ENCODE peak calls at places on chromosomes 5 and 9, in four cellular contexts. M is stomach, G is transverse colon, B is heart left ventricle. X is an unnamed sample.
A peak's percentile ranks its signal among the peaks of the same experiment; 100 is the strongest.

GRCh38 chr5:137752873-137753226 is 1.3 kb downstream of the HNRNPA0 start:
- DNase-seq in B (peak; percentile 20), G (peak; percentile 21), M (peak; percentile 27), X (peak; percentile 30)

GRCh38 chr5:3102531-3102930 is 351.1 kb upstream of the IRX2 start:
- DNase-seq in B (no peak), M (no peak), G (no peak), X (no peak)

GRCh38 chr5:127648997-127649550 is at the start of gene CTXN3:
- DNase-seq in B (no peak), G (no peak), M (no peak), X (no peak)

GRCh38 chr5:168951764-168952163 is 349.2 kb downstream of the SLIT3 start:
- DNase-seq in M (no peak), G (no peak), B (no peak), X (no peak)

GRCh38 chr5:137619191-137619870 is 116.6 kb downstream of the KLHL3 start:
- DNase-seq in M (no peak), B (peak; percentile 76), G (no peak), X (no peak)

GRCh38 chr9:104903609-104904008 is 24.3 kb downstream of the ABCA1 start:
- DNase-seq in G (no peak), M (no peak), B (no peak), X (no peak)

GRCh38 chr9:18394847-18395355 is 79.1 kb upstream of the ADAMTSL1 start:
- DNase-seq in G (no peak), M (no peak), B (no peak), X (no peak)

GRCh38 chr9:126682113-126682810 is 68.5 kb downstream of the LMX1B start:
- DNase-seq in M (no peak), G (no peak), B (no peak), X (no peak)

GRCh38 chr5:64671678-64672077 is 18.6 kb upstream of the SHISAL2B start:
- DNase-seq in M (no peak), B (no peak), G (no peak), X (no peak)

GRCh38 chr9:135326633-135327152 is 152.9 kb upstream of the PPP1R26 start:
- DNase-seq in G (no peak), M (no peak), B (no peak), X (peak; percentile 4)

GRCh38 chr9:79592736-79593493 is 21.1 kb downstream of the TLE4 start:
- DNase-seq in M (no peak), B (no peak), G (no peak), X (no peak)

GRCh38 chr9:130537346-130538050 is 41.9 kb upstream of the FUBP3 start:
- DNase-seq in G (no peak), M (no peak), B (no peak), X (no peak)

GRCh38 chr5:111447099-111447498 is 65.2 kb downstream of the STARD4 start:
- DNase-seq in G (no peak), M (no peak), B (no peak), X (no peak)

GRCh38 chr9:72396247-72397091 is 31.5 kb upstream of the ZFAND5 start:
- DNase-seq in B (no peak), M (no peak), G (no peak), X (no peak)

GRCh38 chr9:36575411-36575882 is 2.8 kb downstream of the MELK start:
- DNase-seq in M (no peak), B (no peak), G (no peak), X (no peak)

GRCh38 chr9:93365427-93366118 is 85.9 kb upstream of the FAM120A start:
- DNase-seq in B (no peak), M (no peak), G (no peak), X (no peak)

GRCh38 chr5:159906957-159907356 is 9.3 kb upstream of the ADRA1B start:
- DNase-seq in G (peak; percentile 67), M (peak; percentile 64), B (no peak), X (no peak)

GRCh38 chr9:81455417-81455816 is 233.9 kb downstream of the TLE1 start:
- DNase-seq in G (no peak), M (no peak), B (no peak), X (no peak)

GRCh38 chr5:116559239-116559638 is 15.4 kb downstream of the SEMA6A start:
- DNase-seq in B (no peak), M (no peak), G (no peak), X (no peak)

GRCh38 chr5:72248352-72249032 is 71.5 kb downstream of the MRPS27 start:
- DNase-seq in G (peak; percentile 14), M (no peak), B (peak; percentile 62), X (no peak)

GRCh38 chr9:2085719-2086515 is 70.8 kb downstream of the SMARCA2 start:
- DNase-seq in G (no peak), B (no peak), M (no peak), X (no peak)

GRCh38 chr5:2750026-2750757 is 1.3 kb downstream of the IRX2 start:
- DNase-seq in G (no peak), B (no peak), M (no peak), X (no peak)

GRCh38 chr9:109253637-109254284 is 67.1 kb downstream of the EPB41L4B start:
- DNase-seq in B (no peak), G (no peak), M (peak; percentile 66), X (peak; percentile 68)

GRCh38 chr9:545480-545879 is 296.0 kb upstream of the DMRT1 start:
- DNase-seq in M (no peak), B (peak; percentile 57), G (no peak), X (no peak)

GRCh38 chr5:115414406-115415142 is 118.1 kb upstream of the CCDC112 start:
- DNase-seq in B (peak; percentile 25), G (peak; percentile 50), M (no peak), X (no peak)

GRCh38 chr9:119088002-119088401 is 281.2 kb downstream of the BRINP1 start:
- DNase-seq in M (no peak), G (no peak), B (no peak), X (no peak)

GRCh38 chr9:96376926-96377874 is 6.3 kb downstream of the SLC35D2 start:
- DNase-seq in G (no peak), M (no peak), B (no peak), X (no peak)

GRCh38 chr9:94213513-94214124 is 45.5 kb upstream of the ZNF169 start:
- DNase-seq in B (peak; percentile 72), G (peak; percentile 76), M (peak; percentile 77), X (peak; percentile 72)

GRCh38 chr5:72166070-72166979 is 59.0 kb downstream of the MAP1B start:
- DNase-seq in G (no peak), M (no peak), B (peak; percentile 60), X (no peak)

GRCh38 chr9:136013524-136014034 is 52.4 kb upstream of the UBAC1 start:
- DNase-seq in B (no peak), M (no peak), G (no peak), X (no peak)

GRCh38 chr9:107295995-107296394 is 12.9 kb downstream of the RAD23B start:
- DNase-seq in B (no peak), M (no peak), G (no peak), X (no peak)

GRCh38 chr9:107504585-107505455 is 15.3 kb upstream of the KLF4 start:
- DNase-seq in G (peak; percentile 49), M (peak; percentile 79), B (no peak), X (no peak)

GRCh38 chr9:37812773-37813379 is 12.3 kb downstream of the DCAF10 start:
- DNase-seq in M (no peak), B (no peak), G (no peak), X (no peak)

DNA sequence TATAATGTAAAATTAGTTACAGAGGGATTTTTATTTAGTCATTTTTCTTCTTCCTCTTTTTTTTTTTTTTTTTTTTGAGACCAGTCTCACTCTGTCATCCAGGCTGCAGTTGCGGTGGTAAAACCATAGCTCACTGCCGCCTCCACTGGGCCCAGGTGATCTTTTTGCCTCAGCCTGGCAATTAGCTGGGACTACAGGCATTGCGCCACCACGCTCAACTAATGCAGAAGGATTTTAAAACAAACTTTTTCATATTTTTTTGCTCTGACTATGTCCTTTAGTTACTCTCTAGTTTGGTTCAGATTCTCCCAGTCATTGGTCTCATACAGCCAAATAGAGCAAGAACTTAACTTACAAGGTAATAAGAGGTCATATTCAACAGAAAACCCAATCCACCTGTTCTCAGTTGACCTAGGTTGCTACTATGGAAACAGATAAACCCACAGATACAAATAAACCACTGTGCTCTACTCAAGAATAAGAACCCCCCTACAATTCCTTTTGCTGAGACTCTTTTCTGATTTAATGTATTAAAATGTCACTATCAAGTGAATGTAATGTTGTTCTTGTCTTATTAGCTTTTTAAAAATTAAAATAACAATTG is 50.1 kb upstream of the TTC39B start:
- DNase-seq in G (peak; percentile 66), B (no peak), M (peak; percentile 28), X (no peak)
- TF ChIP-seq CTCF in G (peak; percentile 52), B (no peak), M (no peak), X (no peak)

GRCh38 chr5:41371741-41372140 is 138.7 kb downstream of the PLCXD3 start:
- DNase-seq in G (no peak), M (no peak), B (no peak), X (no peak)
- H3K4me1 ChIP-seq in G (no peaks in the 10 kb centered on the region), M (no peaks in the 10 kb centered on the region), B (peaks cover 13% of the 10 kb centered on the region), X (no peaks in the 10 kb centered on the region)

GRCh38 chr5:89484962-89485361 is 602.0 kb upstream of the MEF2C start:
- DNase-seq in M (no peak), G (no peak), B (no peak), X (no peak)
- TF ChIP-seq CTCF in M (no peak), G (no peak), B (no peak), X (no peak)

DNA sequence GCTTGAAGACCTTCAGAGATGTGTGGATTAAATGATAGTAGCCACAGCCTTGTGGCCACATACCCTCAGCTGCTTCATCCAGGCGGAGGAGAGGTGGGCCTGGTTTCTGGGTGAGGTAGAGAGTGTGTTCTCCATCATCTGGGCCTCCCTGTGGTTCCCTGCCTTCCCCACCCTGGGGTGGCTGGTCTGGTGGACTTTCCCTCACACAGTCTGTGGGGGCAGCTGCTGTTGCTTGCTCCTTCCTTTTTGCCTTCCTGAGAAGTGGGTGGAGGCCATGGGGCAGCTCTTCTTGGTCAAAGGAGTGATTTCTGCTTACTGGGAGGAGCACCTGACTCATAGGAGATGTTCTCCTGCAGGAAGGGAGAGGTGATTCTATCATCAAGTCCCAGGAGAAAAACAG is 62.9 kb downstream of the PPARGC1B start:
- DNase-seq in B (no peak), G (no peak), M (no peak), X (no peak)
- H3K4me1 ChIP-seq in B (peaks cover 78% of the 10 kb centered on the region), G (peaks cover 91% of the 10 kb centered on the region), M (peaks cover 66% of the 10 kb centered on the region), X (no peaks in the 10 kb centered on the region)

GRCh38 chr9:88076286-88077070 is 61.8 kb downstream of the SPATA31C2 start:
- DNase-seq in G (peak; percentile 91), M (peak; percentile 96), B (peak; percentile 56), X (peak; percentile 90)
- TF ChIP-seq CTCF in G (peak; percentile 35), M (peak; percentile 17), B (peak; percentile 13), X (no peak)

X was measured in pancreas.